ENCODE peak calls at places on chromosomes 3 and 15, in seven cellular contexts. One of them, this sample, is unnamed.
A peak's percentile ranks its signal among the peaks of the same experiment; 100 is the strongest.

GRCh38 chr3:27224197-27224596 is 145.0 kb downstream of the NEK10 start:
- DNase-seq in RCC 7860: no peak
- DNase-seq in foreskin melanocyte: peak; percentile 53
- DNase-seq in stimulated activated CD8-positive, alpha-beta memory T cell treated with anti-CD3 and anti-CD28 coated beads, Interleukin-7, amount 100 ng/mL, for 4 hours: no peak
- DNase-seq in NB4: no peak
- DNase-seq in GM20000: no peak
- DNase-seq in thoracic aorta: no peak
- DNase-seq in this sample: no peak

GRCh38 chr3:18891641-18892040 is 256.7 kb upstream of the KCNH8 start:
- DNase-seq in RCC 7860: no peak
- DNase-seq in stimulated activated CD8-positive, alpha-beta memory T cell treated with anti-CD3 and anti-CD28 coated beads, Interleukin-7, amount 100 ng/mL, for 4 hours: no peak
- DNase-seq in foreskin melanocyte: no peak
- DNase-seq in GM20000: no peak
- DNase-seq in thoracic aorta: no peak
- DNase-seq in NB4: peak; percentile 31
- DNase-seq in this sample: no peak

GRCh38 chr3:129230311-129231019 is 18.9 kb upstream of the COPG1 start:
- DNase-seq in NB4: peak; percentile 66
- DNase-seq in RCC 7860: peak; percentile 89
- DNase-seq in foreskin melanocyte: peak; percentile 74
- DNase-seq in thoracic aorta: no peak
- DNase-seq in GM20000: no peak
- DNase-seq in stimulated activated CD8-positive, alpha-beta memory T cell treated with anti-CD3 and anti-CD28 coated beads, Interleukin-7, amount 100 ng/mL, for 4 hours: no peak
- DNase-seq in this sample: no peak

GRCh38 chr3:21447471-21448205 is 303.4 kb downstream of the ZNF385D start:
- DNase-seq in NB4: no peak
- DNase-seq in foreskin melanocyte: no peak
- DNase-seq in RCC 7860: no peak
- DNase-seq in GM20000: no peak
- DNase-seq in stimulated activated CD8-positive, alpha-beta memory T cell treated with anti-CD3 and anti-CD28 coated beads, Interleukin-7, amount 100 ng/mL, for 4 hours: no peak
- DNase-seq in thoracic aorta: no peak
- DNase-seq in this sample: no peak

GRCh38 chr3:50279255-50280016 is 549 bp downstream of the LSMEM2 start:
- DNase-seq in stimulated activated CD8-positive, alpha-beta memory T cell treated with anti-CD3 and anti-CD28 coated beads, Interleukin-7, amount 100 ng/mL, for 4 hours: no peak
- DNase-seq in thoracic aorta: no peak
- DNase-seq in NB4: no peak
- DNase-seq in foreskin melanocyte: no peak
- DNase-seq in RCC 7860: no peak
- DNase-seq in GM20000: no peak
- DNase-seq in this sample: no peak

GRCh38 chr15:70430029-70430428 is 332.3 kb upstream of the TLE3 start:
- DNase-seq in GM20000: no peak
- DNase-seq in stimulated activated CD8-positive, alpha-beta memory T cell treated with anti-CD3 and anti-CD28 coated beads, Interleukin-7, amount 100 ng/mL, for 4 hours: no peak
- DNase-seq in thoracic aorta: no peak
- DNase-seq in NB4: peak; percentile 55
- DNase-seq in foreskin melanocyte: no peak
- DNase-seq in RCC 7860: peak; percentile 10
- DNase-seq in this sample: no peak

GRCh38 chr3:113221703-113222257 is 10.4 kb downstream of the BOC start:
- DNase-seq in thoracic aorta: no peak
- DNase-seq in stimulated activated CD8-positive, alpha-beta memory T cell treated with anti-CD3 and anti-CD28 coated beads, Interleukin-7, amount 100 ng/mL, for 4 hours: no peak
- DNase-seq in foreskin melanocyte: no peak
- DNase-seq in GM20000: no peak
- DNase-seq in RCC 7860: no peak
- DNase-seq in NB4: no peak
- DNase-seq in this sample: no peak

GRCh38 chr3:101873619-101874018 is 24.3 kb downstream of the NFKBIZ start:
- DNase-seq in stimulated activated CD8-positive, alpha-beta memory T cell treated with anti-CD3 and anti-CD28 coated beads, Interleukin-7, amount 100 ng/mL, for 4 hours: no peak
- DNase-seq in NB4: no peak
- DNase-seq in GM20000: no peak
- DNase-seq in foreskin melanocyte: peak; percentile 49
- DNase-seq in thoracic aorta: no peak
- DNase-seq in RCC 7860: no peak
- DNase-seq in this sample: no peak

GRCh38 chr3:107969994-107970896 is 120.6 kb downstream of the CD47 start:
- DNase-seq in NB4: no peak
- DNase-seq in thoracic aorta: peak; percentile 26
- DNase-seq in RCC 7860: peak; percentile 33
- DNase-seq in GM20000: no peak
- DNase-seq in stimulated activated CD8-positive, alpha-beta memory T cell treated with anti-CD3 and anti-CD28 coated beads, Interleukin-7, amount 100 ng/mL, for 4 hours: no peak
- DNase-seq in foreskin melanocyte: peak; percentile 63
- DNase-seq in this sample: no peak

GRCh38 chr3:186340211-186340610 is 21.8 kb downstream of the DGKG start:
- DNase-seq in NB4: no peak
- DNase-seq in GM20000: no peak
- DNase-seq in foreskin melanocyte: no peak
- DNase-seq in thoracic aorta: no peak
- DNase-seq in RCC 7860: no peak
- DNase-seq in stimulated activated CD8-positive, alpha-beta memory T cell treated with anti-CD3 and anti-CD28 coated beads, Interleukin-7, amount 100 ng/mL, for 4 hours: no peak
- DNase-seq in this sample: no peak

GRCh38 chr15:78213425-78213750 is 21.0 kb downstream of the ACSBG1 start:
- DNase-seq in stimulated activated CD8-positive, alpha-beta memory T cell treated with anti-CD3 and anti-CD28 coated beads, Interleukin-7, amount 100 ng/mL, for 4 hours: no peak
- DNase-seq in thoracic aorta: no peak
- DNase-seq in foreskin melanocyte: no peak
- DNase-seq in NB4: no peak
- DNase-seq in GM20000: no peak
- DNase-seq in RCC 7860: no peak
- DNase-seq in this sample: no peak

GRCh38 chr3:127820221-127820870 is 2.0 kb downstream of the MGLL start:
- DNase-seq in foreskin melanocyte: no peak
- DNase-seq in RCC 7860: peak; percentile 79
- DNase-seq in GM20000: peak; percentile 66
- DNase-seq in NB4: peak; percentile 74
- DNase-seq in thoracic aorta: no peak
- DNase-seq in stimulated activated CD8-positive, alpha-beta memory T cell treated with anti-CD3 and anti-CD28 coated beads, Interleukin-7, amount 100 ng/mL, for 4 hours: no peak
- DNase-seq in this sample: no peak

GRCh38 chr3:185317674-185318073 is 45.3 kb upstream of the MAP3K13 start:
- DNase-seq in thoracic aorta: no peak
- DNase-seq in NB4: no peak
- DNase-seq in foreskin melanocyte: no peak
- DNase-seq in RCC 7860: peak; percentile 68
- DNase-seq in stimulated activated CD8-positive, alpha-beta memory T cell treated with anti-CD3 and anti-CD28 coated beads, Interleukin-7, amount 100 ng/mL, for 4 hours: no peak
- DNase-seq in GM20000: no peak
- DNase-seq in this sample: no peak

GRCh38 chr15:68411276-68411675 is 20.7 kb downstream of the ITGA11 start:
- DNase-seq in foreskin melanocyte: no peak
- DNase-seq in GM20000: no peak
- DNase-seq in RCC 7860: no peak
- DNase-seq in stimulated activated CD8-positive, alpha-beta memory T cell treated with anti-CD3 and anti-CD28 coated beads, Interleukin-7, amount 100 ng/mL, for 4 hours: no peak
- DNase-seq in NB4: no peak
- DNase-seq in thoracic aorta: no peak
- DNase-seq in this sample: no peak

GRCh38 chr3:138774529-138775253 is 60.0 kb downstream of the PIK3CB start:
- DNase-seq in stimulated activated CD8-positive, alpha-beta memory T cell treated with anti-CD3 and anti-CD28 coated beads, Interleukin-7, amount 100 ng/mL, for 4 hours: no peak
- DNase-seq in thoracic aorta: peak; percentile 78
- DNase-seq in RCC 7860: peak; percentile 83
- DNase-seq in foreskin melanocyte: peak; percentile 97
- DNase-seq in GM20000: no peak
- DNase-seq in NB4: peak; percentile 73
- DNase-seq in this sample: peak; percentile 24

GRCh38 chr3:44318929-44319328 is 19.6 kb upstream of the TCAIM start:
- DNase-seq in thoracic aorta: no peak
- DNase-seq in NB4: peak; percentile 11
- DNase-seq in GM20000: no peak
- DNase-seq in stimulated activated CD8-positive, alpha-beta memory T cell treated with anti-CD3 and anti-CD28 coated beads, Interleukin-7, amount 100 ng/mL, for 4 hours: no peak
- DNase-seq in RCC 7860: no peak
- DNase-seq in foreskin melanocyte: no peak
- DNase-seq in this sample: no peak

GRCh38 chr3:81958967-81959625 is 197.7 kb upstream of the GBE1 start:
- DNase-seq in GM20000: no peak
- DNase-seq in thoracic aorta: no peak
- DNase-seq in stimulated activated CD8-positive, alpha-beta memory T cell treated with anti-CD3 and anti-CD28 coated beads, Interleukin-7, amount 100 ng/mL, for 4 hours: no peak
- DNase-seq in NB4: peak; percentile 2
- DNase-seq in foreskin melanocyte: peak; percentile 83
- DNase-seq in RCC 7860: no peak
- DNase-seq in this sample: no peak

GRCh38 chr3:197428117-197428761 is 127.5 kb downstream of the BDH1 start:
- DNase-seq in thoracic aorta: no peak
- DNase-seq in foreskin melanocyte: peak; percentile 62
- DNase-seq in stimulated activated CD8-positive, alpha-beta memory T cell treated with anti-CD3 and anti-CD28 coated beads, Interleukin-7, amount 100 ng/mL, for 4 hours: peak; percentile 7
- DNase-seq in NB4: peak; percentile 66
- DNase-seq in GM20000: peak; percentile 34
- DNase-seq in RCC 7860: peak; percentile 21
- DNase-seq in this sample: no peak

GRCh38 chr3:23760871-23761373 is 44.8 kb upstream of the UBE2E1 start:
- DNase-seq in RCC 7860: no peak
- DNase-seq in thoracic aorta: no peak
- DNase-seq in GM20000: peak; percentile 48
- DNase-seq in stimulated activated CD8-positive, alpha-beta memory T cell treated with anti-CD3 and anti-CD28 coated beads, Interleukin-7, amount 100 ng/mL, for 4 hours: no peak
- DNase-seq in NB4: peak; percentile 81
- DNase-seq in foreskin melanocyte: no peak
- DNase-seq in this sample: peak; percentile 30

GRCh38 chr15:85462029-85462428 is 81.6 kb downstream of the AKAP13 start:
- DNase-seq in foreskin melanocyte: no peak
- DNase-seq in stimulated activated CD8-positive, alpha-beta memory T cell treated with anti-CD3 and anti-CD28 coated beads, Interleukin-7, amount 100 ng/mL, for 4 hours: no peak
- DNase-seq in NB4: no peak
- DNase-seq in GM20000: no peak
- DNase-seq in thoracic aorta: no peak
- DNase-seq in RCC 7860: no peak
- DNase-seq in this sample: no peak

GRCh38 chr15:83094592-83094991 is 12.9 kb upstream of the TM6SF1 start:
- DNase-seq in RCC 7860: no peak
- DNase-seq in thoracic aorta: no peak
- DNase-seq in foreskin melanocyte: no peak
- DNase-seq in NB4: no peak
- DNase-seq in stimulated activated CD8-positive, alpha-beta memory T cell treated with anti-CD3 and anti-CD28 coated beads, Interleukin-7, amount 100 ng/mL, for 4 hours: no peak
- DNase-seq in GM20000: no peak
- DNase-seq in this sample: no peak

GRCh38 chr3:78258798-78259197 is 1218.9 kb downstream of the ROBO2 start:
- DNase-seq in stimulated activated CD8-positive, alpha-beta memory T cell treated with anti-CD3 and anti-CD28 coated beads, Interleukin-7, amount 100 ng/mL, for 4 hours: no peak
- DNase-seq in GM20000: no peak
- DNase-seq in foreskin melanocyte: no peak
- DNase-seq in thoracic aorta: no peak
- DNase-seq in NB4: no peak
- DNase-seq in RCC 7860: peak; percentile 13
- DNase-seq in this sample: no peak

GRCh38 chr3:186583820-186584219 is 13.3 kb downstream of the DNAJB11 start:
- DNase-seq in RCC 7860: no peak
- DNase-seq in stimulated activated CD8-positive, alpha-beta memory T cell treated with anti-CD3 and anti-CD28 coated beads, Interleukin-7, amount 100 ng/mL, for 4 hours: no peak
- DNase-seq in NB4: no peak
- DNase-seq in GM20000: no peak
- DNase-seq in thoracic aorta: no peak
- DNase-seq in foreskin melanocyte: no peak
- DNase-seq in this sample: no peak

GRCh38 chr3:50003766-50004278 is 63.9 kb downstream of the RBM6 start:
- DNase-seq in NB4: no peak
- DNase-seq in RCC 7860: no peak
- DNase-seq in thoracic aorta: no peak
- DNase-seq in stimulated activated CD8-positive, alpha-beta memory T cell treated with anti-CD3 and anti-CD28 coated beads, Interleukin-7, amount 100 ng/mL, for 4 hours: no peak
- DNase-seq in foreskin melanocyte: no peak
- DNase-seq in GM20000: no peak
- DNase-seq in this sample: no peak

GRCh38 chr15:50562735-50563640 is 16.5 kb upstream of the USP50 start:
- DNase-seq in NB4: peak; percentile 8
- DNase-seq in GM20000: no peak
- DNase-seq in RCC 7860: no peak
- DNase-seq in stimulated activated CD8-positive, alpha-beta memory T cell treated with anti-CD3 and anti-CD28 coated beads, Interleukin-7, amount 100 ng/mL, for 4 hours: no peak
- DNase-seq in foreskin melanocyte: no peak
- DNase-seq in thoracic aorta: no peak
- DNase-seq in this sample: no peak